ENCODE peak calls at places on chromosomes 13 and 19, in eight cellular contexts. L is heart left ventricle, A is uterus, O is IMR-90, I is colonic mucosa, G is right cardiac atrium, F is upper lobe of right lung, D is transverse colon. N is an unnamed sample. For H3K4me1, the result is how much of the 10 kb centered on the place peaks cover.

GRCh38 chr13:110308377-110309158 is 1.5 kb downstream of the COL4A2 start:
- DNase-seq in L (no peak), A (peak), O (no peak), I (peak), G (no peak), F (no peak), D (no peak), N (peak)

GRCh38 chr13:100436099-100436498 is 152.5 kb downstream of the GGACT start:
- DNase-seq in L (no peak), A (no peak), O (no peak), I (peak), G (no peak), F (no peak), D (peak), N (no peak)

GRCh38 chr13:43787518-43787891 is 733 bp upstream of the ENOX1 start:
- DNase-seq in L (no peak), A (no peak), O (no peak), I (no peak), G (no peak), F (no peak), D (no peak), N (no peak)

GRCh38 chr19:56087647-56088346 is 33.3 kb downstream of the ZNF787 start:
- DNase-seq in L (no peak), A (no peak), O (no peak), I (no peak), G (peak), F (no peak), D (no peak), N (no peak)

GRCh38 chr13:93029536-93029935 is 197.1 kb upstream of the GPC6 start:
- DNase-seq in L (no peak), A (no peak), O (peak), I (no peak), G (no peak), F (no peak), D (no peak), N (no peak)

GRCh38 chr19:3084943-3085342 is 9.2 kb upstream of the GNA11 start:
- DNase-seq in L (no peak), A (no peak), O (no peak), I (peak), G (peak), F (no peak), D (peak), N (no peak)

GRCh38 chr19:45442927-45443461 is 19.3 kb upstream of the ERCC1 start:
- DNase-seq in L (peak), A (peak), O (peak), I (peak), G (peak), F (peak), D (peak), N (no peak)

GRCh38 chr19:47663911-47664771 is 49.1 kb upstream of the EHD2 start:
- DNase-seq in L (peak), A (peak), O (peak), I (peak), G (peak), F (peak), D (peak), N (no peak)

GRCh38 chr19:41116261-41116660 is 2.0 kb downstream of the CYP2F1 start:
- DNase-seq in L (no peak), A (no peak), O (no peak), I (no peak), G (no peak), F (no peak), D (no peak), N (no peak)

DNA sequence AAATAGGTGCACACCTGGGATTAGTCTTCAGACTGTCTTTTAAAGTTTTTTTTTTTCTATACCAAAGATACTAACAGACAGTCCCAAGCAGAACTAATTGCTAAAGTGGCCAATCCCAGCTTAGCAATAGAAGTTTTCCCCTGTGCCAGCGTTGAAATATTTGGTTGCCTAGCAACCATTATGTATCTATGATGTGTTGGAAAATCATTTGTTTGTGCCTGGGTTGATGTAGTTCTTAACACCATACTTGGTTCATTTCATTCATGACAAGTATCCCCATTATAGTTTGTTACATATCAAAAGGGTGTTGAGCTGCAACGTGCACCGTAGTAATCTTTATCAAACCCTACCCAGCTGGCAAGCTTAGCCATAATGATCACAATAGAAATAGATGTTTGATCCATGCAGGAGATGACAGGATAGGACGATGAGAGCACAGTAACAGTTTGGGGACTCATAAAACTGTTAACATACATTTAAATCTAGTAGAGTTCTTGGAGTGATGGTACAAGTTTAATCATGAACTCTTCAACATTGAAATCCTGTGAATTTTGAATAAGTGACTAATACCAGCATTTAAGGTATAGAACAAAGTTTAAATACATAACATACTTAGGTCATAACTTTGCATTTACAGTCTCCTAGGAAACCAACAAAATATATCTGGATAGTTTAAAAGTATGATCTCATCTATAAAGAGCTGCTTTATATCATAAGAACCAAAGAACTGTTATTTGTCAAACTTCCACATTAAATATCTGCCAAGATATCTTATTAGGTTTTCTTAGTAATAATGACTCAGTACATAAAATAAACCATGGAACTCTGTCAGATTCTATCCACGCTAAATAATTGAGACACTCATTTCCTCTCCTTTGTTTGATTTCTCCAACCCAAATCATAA is 73.4 kb downstream of the MBNL2 start:
- DNase-seq in L (no peak), A (no peak), O (peak), I (no peak), G (no peak), F (no peak), D (no peak), N (no peak)
- H3K4me1 ChIP-seq in L (half or more), A (under half), O (under half), I (under half), G (under half), F (under half), D (under half), N (under half)

DNA sequence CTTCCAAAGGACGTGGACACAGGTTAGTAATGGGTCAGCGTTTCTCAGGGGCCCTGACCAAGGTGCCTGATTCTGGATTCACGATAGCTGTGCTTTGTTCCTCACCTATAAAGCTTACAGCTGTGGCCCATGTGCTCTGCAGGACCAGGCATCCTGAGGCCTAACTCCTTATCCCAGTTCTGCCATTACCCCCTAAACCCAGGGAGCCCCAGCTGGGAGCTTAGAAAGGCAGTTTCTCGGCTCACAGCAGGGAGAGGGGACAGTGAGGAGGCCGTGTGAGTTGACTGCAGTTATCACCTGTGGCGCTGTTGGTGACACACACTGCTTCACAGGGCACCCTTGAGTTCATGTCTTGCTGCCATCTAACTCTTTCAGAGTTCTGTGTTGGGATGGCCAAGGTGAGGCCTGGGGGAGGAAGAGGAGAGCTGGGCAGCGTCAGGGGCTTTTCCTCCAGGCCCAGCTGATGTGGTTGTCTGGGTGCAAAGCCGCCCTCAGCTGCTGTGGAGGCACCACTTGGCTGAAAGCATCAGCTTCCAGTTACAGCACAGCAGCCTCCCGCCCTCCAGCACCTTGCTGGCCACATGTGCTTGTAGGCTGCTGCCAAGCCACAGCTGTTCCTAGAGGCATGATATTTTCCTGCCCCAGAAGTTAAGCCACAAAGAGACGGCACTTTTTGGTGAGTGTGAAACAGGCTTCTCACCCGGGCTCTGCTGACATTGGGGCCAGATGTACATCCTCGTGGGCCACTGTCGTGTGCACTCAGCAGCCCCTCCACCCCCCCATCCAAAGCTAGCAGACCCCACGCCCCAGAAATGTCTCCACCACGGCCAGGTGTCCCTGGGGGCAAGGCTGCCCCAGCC is 99.6 kb upstream of the MCF2L start:
- DNase-seq in L (no peak), A (no peak), O (peak), I (no peak), G (no peak), F (no peak), D (no peak), N (no peak)
- H3K27ac ChIP-seq in L (no peak), A (no peak), O (no peak), I (no peak), G (no peak), F (no peak), D (no peak), N (no peak)

GRCh38 chr13:46683879-46684278 is 113.1 kb downstream of the ESD start:
- DNase-seq in L (no peak), A (no peak), O (peak), I (no peak), G (no peak), F (no peak), D (no peak), N (no peak)
- H3K4me1 ChIP-seq in L (under half), A (under half), O (under half), I (under half), G (under half), F (under half), D (under half), N (under half)

DNA sequence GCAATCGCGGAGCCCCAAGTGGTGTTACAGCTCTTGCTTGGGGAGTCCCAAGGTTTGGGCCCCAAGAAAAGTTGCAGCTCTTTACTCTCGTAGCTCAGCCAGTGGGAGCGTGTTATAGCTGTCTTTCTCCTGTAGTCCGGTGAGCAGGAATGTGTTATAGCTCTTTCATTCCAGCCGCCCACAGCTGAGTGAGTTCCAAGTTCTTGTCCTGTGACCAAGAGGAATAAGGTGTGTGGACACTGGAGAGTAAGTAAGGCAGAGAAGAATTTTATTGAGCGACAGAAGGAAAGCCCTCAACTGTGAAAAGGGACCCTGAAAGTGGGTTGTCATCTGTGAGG is 1226.8 kb downstream of the SLITRK1 start:
- DNase-seq in L (no peak), A (no peak), O (peak), I (no peak), G (no peak), F (no peak), D (no peak), N (no peak)
- H3K27ac ChIP-seq in L (no peak), A (no peak), O (peak), I (no peak), G (no peak), F (peak), D (no peak), N (no peak)

GRCh38 chr19:49997709-49998108 is 27.5 kb downstream of the VRK3 start:
- DNase-seq in L (no peak), A (no peak), O (peak), I (no peak), G (no peak), F (no peak), D (no peak), N (no peak)
- H3K4me1 ChIP-seq in L (under half), A (under half), O (under half), I (under half), G (under half), F (under half), D (under half), N (under half)

GRCh38 chr19:12052057-12052570 is 647 bp downstream of the ZNF878 start:
- DNase-seq in L (no peak), A (no peak), O (peak), I (peak), G (no peak), F (no peak), D (no peak), N (no peak)
- H3K27ac ChIP-seq in L (peak), A (peak), O (no peak), I (peak), G (peak), F (peak), D (peak), N (peak)

GRCh38 chr13:108268713-108269112 is 805 bp upstream of the TNFSF13B start:
- DNase-seq in L (no peak), A (no peak), O (no peak), I (no peak), G (no peak), F (no peak), D (no peak), N (no peak)
- H3K4me1 ChIP-seq in L (under half), A (under half), O (under half), I (under half), G (under half), F (under half), D (under half), N (under half)

DNA sequence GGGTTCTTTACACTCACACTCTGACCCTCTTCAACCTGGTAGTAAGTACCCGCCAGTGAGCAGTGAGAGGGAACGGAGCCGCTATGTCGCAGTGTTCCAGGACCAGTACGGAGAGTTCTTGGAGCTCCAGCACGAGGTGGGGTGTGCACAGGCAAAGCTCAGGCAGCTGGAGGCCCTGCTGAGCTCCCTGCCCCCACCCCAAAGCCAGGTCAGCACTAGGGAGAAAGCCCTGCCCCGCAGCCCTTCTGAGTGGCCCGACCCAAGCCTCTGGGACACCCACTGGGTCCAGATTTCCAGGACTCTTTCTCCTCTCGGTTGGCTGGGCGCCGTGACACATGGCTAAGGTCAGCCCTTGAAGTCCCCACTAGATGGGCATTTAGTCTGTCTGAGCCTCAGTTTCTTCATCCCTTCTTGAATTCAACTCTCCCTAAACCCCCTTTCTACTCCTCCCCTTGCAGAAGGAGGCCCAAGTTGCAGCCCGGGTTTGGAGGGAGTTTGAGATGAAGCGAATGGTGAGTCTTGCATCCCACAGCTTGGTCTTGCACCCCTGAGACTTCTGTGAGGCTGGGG is 1.9 kb downstream of the OCEL1 start:
- DNase-seq in L (no peak), A (no peak), O (no peak), I (no peak), G (no peak), F (no peak), D (no peak), N (no peak)
- H3K27ac ChIP-seq in L (no peak), A (no peak), O (no peak), I (no peak), G (no peak), F (no peak), D (no peak), N (no peak)

GRCh38 chr19:6101291-6101690 is 9.0 kb downstream of the RFX2 start:
- DNase-seq in L (no peak), A (no peak), O (no peak), I (no peak), G (no peak), F (no peak), D (no peak), N (no peak)
- H3K4me1 ChIP-seq in L (half or more), A (under half), O (under half), I (under half), G (under half), F (half or more), D (under half), N (under half)

N was measured in heart right ventricle.